ENCODE peak calls at places on chromosomes 7 and 10, in ten cellular contexts. B is colonic mucosa, D is hepatocyte, U is GM23338, W is OCI-LY7, E is osteoblast, F is right lobe of liver, R is transverse colon, G is astrocyte, P is HepG2. L is an unnamed sample. For H3K4me1, the result is how much of the 10 kb centered on the place peaks cover.

GRCh38 chr7:108030536-108030935 is 27.6 kb upstream of the LAMB1 start:
- DNase-seq in B (no peak), D (no peak), U (no peak), W (no peak), E (peak), F (no peak), R (no peak), G (no peak), P (no peak), L (no peak)

GRCh38 chr10:5556576-5556975 is 31.8 kb downstream of the CALML3 start:
- DNase-seq in B (no peak), D (no peak), U (no peak), W (no peak), E (no peak), F (peak), R (no peak), G (no peak), P (no peak), L (no peak)

GRCh38 chr10:132193907-132194552 is 7.3 kb downstream of the DPYSL4 start:
- DNase-seq in B (no peak), D (peak), U (no peak), W (peak), E (peak), F (no peak), R (no peak), G (no peak), P (peak), L (no peak)

GRCh38 chr10:11286261-11286989 is 268.8 kb downstream of the CELF2 start:
- DNase-seq in B (no peak), D (no peak), U (no peak), W (no peak), E (no peak), F (no peak), R (no peak), G (no peak), P (no peak), L (no peak)

GRCh38 chr7:129665013-129665401 is 53.5 kb downstream of the NRF1 start:
- DNase-seq in B (no peak), D (peak), U (peak), W (no peak), E (peak), F (no peak), R (no peak), G (peak), P (no peak), L (peak)

GRCh38 chr7:77413861-77414424 is 2.2 kb downstream of the GSAP start:
- DNase-seq in B (no peak), D (no peak), U (peak), W (no peak), E (peak), F (no peak), R (no peak), G (peak), P (no peak), L (peak)

GRCh38 chr10:130411496-130412070 is 275.4 kb downstream of the GLRX3 start:
- DNase-seq in B (no peak), D (no peak), U (no peak), W (no peak), E (no peak), F (no peak), R (no peak), G (no peak), P (no peak), L (no peak)

GRCh38 chr10:46227571-46228075 is 59.2 kb upstream of the ANTXRL start:
- DNase-seq in B (peak), D (no peak), U (no peak), W (no peak), E (no peak), F (no peak), R (no peak), G (no peak), P (no peak), L (no peak)

GRCh38 chr7:121940907-121941306 is 67.9 kb downstream of the PTPRZ1 start:
- DNase-seq in B (no peak), D (no peak), U (no peak), W (no peak), E (no peak), F (no peak), R (no peak), G (no peak), P (no peak), L (no peak)

DNA sequence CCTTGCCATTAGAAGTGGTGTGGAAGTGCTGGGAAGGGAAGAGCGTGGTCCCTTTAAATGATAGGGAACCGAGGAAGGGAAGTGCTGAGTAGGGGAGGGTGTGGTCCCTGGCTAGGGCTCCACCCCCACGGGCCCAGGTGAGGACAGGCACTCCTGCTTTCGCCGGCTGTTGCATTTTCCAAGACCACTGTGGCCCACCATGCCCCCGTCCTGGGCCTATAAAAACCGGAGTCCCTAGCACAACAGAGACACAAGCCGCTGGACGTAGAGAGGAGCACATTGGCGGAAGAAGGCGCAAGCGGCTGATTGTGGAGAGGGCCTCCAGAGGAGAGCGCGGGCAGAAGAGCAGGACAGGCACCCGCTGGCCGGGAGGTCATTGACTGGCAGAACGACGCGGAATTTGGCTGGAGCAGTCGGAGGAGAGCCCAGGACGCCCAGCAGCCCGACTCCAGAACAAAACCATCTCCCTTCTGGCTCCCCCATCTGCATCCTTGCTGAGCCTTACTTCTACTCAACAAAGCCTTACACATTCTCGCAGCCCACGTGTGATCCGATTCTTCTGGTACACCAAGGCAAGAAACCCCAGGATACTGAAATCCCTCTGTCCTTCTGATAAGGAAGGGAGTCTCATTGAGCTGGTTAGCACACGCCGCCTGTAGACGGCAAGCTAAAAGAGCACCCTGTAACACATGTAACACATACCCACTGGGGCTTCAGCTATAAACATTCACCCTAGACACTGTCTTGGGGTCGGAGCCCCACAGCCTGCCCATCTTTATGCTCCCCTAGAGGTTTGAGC is 146.2 kb upstream of the LYZL1 start:
- DNase-seq in B (no peak), D (peak), U (peak), W (no peak), E (no peak), F (peak), R (no peak), G (no peak), P (no peak), L (no peak)
- TF ChIP-seq CTCF in B (no peak), D (peak), U (peak), W (no peak), E (no peak), F (no peak), R (no peak), G (no peak), P (no peak), L (no peak)

GRCh38 chr7:131035088-131035770 is 292.4 kb upstream of the MKLN1 start:
- DNase-seq in B (no peak), D (no peak), U (no peak), W (no peak), E (no peak), F (no peak), R (no peak), G (no peak), P (no peak), L (no peak)
- H3K4me1 ChIP-seq in B (under half), D (under half), U (under half), W (under half), E (under half), F (under half), R (under half), G (under half), P (under half), L (under half)

GRCh38 chr10:118767297-118768040 is 12.7 kb upstream of the CACUL1 start:
- DNase-seq in B (no peak), D (no peak), U (no peak), W (no peak), E (no peak), F (no peak), R (no peak), G (no peak), P (no peak), L (no peak)

GRCh38 chr10:118775478-118775877 is 20.7 kb upstream of the CACUL1 start:
- DNase-seq in B (no peak), D (no peak), U (no peak), W (no peak), E (no peak), F (no peak), R (no peak), G (no peak), P (no peak), L (no peak)

GRCh38 chr10:118773041-118773440 is 18.3 kb upstream of the CACUL1 start:
- DNase-seq in B (no peak), D (no peak), U (no peak), W (no peak), E (no peak), F (no peak), R (no peak), G (no peak), P (no peak), L (peak)

GRCh38 chr10:118768041-118768933 is 13.5 kb upstream of the CACUL1 start:
- DNase-seq in B (no peak), D (no peak), U (no peak), W (no peak), E (no peak), F (no peak), R (no peak), G (no peak), P (no peak), L (no peak)

DNA sequence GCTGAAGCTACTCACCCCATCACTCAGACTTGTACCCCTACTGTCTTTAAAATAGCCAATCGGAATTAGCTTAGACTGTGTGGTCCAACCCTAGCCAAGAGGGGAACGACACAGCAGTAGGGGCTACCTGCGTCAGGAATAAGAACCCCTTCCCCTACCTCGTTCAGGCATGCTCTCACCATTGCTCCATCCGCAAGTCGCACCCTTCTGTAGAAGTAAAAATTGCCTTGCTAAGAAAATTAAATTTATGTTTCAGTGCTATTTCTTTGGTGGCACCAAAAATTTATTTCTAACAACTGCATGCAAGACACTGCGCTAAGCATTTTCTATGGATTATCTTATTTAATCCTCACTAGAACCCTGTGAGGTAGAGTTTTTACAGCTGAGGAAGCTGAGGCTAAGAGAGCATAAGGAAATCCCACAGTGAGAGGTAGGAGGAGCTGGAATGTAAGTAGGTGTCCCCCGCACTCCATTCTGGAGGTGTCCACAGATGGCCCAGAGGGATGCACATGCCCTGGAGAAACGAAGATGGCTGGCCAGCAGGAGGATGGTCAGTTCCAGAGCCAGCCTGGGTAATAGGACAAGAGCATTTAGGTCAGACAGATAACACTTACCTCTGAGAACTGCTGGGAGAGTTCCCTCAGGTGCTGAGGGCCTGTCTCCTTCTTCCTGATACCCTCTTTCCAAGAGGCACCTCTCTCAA is 15.3 kb upstream of the CACUL1 start:
- DNase-seq in B (no peak), D (no peak), U (no peak), W (no peak), E (no peak), F (no peak), R (no peak), G (no peak), P (no peak), L (no peak)
- H3K27ac ChIP-seq in B (no peak), D (peak), U (no peak), W (no peak), E (no peak), F (no peak), R (no peak), G (no peak), P (no peak), L (no peak)

GRCh38 chr10:14244147-14244546 is 86.6 kb downstream of the FRMD4A start:
- DNase-seq in B (no peak), D (no peak), U (peak), W (no peak), E (no peak), F (no peak), R (no peak), G (no peak), P (no peak), L (peak)
- TF ChIP-seq CTCF in B (no peak), D (no peak), U (peak), W (peak), E (no peak), F (no peak), R (no peak), G (no peak), P (peak), L (peak)

GRCh38 chr10:50605280-50606270 is 18.2 kb downstream of the SGMS1 start:
- DNase-seq in B (peak), D (peak), U (no peak), W (no peak), E (peak), F (peak), R (peak), G (peak), P (peak), L (peak)
- H3K4me1 ChIP-seq in B (under half), D (half or more), U (under half), W (half or more), E (under half), F (under half), R (under half), G (under half), P (half or more), L (under half)

GRCh38 chr7:101097561-101097960 is 12.3 kb downstream of the TRIM56 start:
- DNase-seq in B (no peak), D (no peak), U (no peak), W (no peak), E (peak), F (no peak), R (no peak), G (no peak), P (no peak), L (no peak)
- H3K27ac ChIP-seq in B (no peak), D (no peak), U (no peak), W (no peak), E (no peak), F (peak), R (no peak), G (no peak), P (no peak), L (no peak)

GRCh38 chr7:4681922-4682620 is at the start of gene FOXK1:
- DNase-seq in B (peak), D (peak), U (peak), W (peak), E (peak), F (peak), R (peak), G (peak), P (no peak), L (peak)
- TF ChIP-seq CTCF in B (no peak), D (no peak), U (no peak), W (no peak), E (no peak), F (no peak), R (no peak), G (no peak), P (no peak), L (no peak)

GRCh38 chr7:106153891-106154449 is 41.9 kb upstream of the SYPL1 start:
- DNase-seq in B (peak), D (peak), U (peak), W (peak), E (peak), F (peak), R (peak), G (peak), P (peak), L (peak)
- H3K4me1 ChIP-seq in B (under half), D (under half), U (under half), W (half or more), E (under half), F (under half), R (under half), G (under half), P (under half), L (under half)

GRCh38 chr7:70353948-70354335 is 755.7 kb downstream of the AUTS2 start:
- DNase-seq in B (no peak), D (no peak), U (no peak), W (no peak), E (no peak), F (no peak), R (no peak), G (no peak), P (no peak), L (no peak)
- H3K27ac ChIP-seq in B (no peak), D (no peak), U (no peak), W (no peak), E (no peak), F (no peak), R (no peak), G (no peak), P (no peak), L (no peak)

DNA sequence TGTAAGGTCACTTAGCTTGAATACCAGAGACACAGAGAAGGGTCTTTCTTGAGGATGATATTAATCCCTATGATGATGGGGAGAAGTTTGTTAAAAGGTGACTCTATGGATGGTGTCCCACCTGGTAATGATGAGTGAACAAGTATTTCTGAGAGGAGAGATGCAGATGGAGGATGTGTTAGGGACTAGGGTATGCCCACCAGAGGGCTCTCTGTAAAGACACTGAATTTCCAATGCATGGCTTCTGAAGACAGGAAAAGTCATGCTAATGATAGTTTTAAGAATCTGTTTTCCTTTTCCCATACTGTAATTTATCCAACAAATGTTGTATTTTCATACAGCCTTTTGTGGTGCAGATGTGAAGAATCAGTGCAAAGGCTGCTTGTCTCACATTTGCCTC is 1250.9 kb upstream of the CELF2 start:
- DNase-seq in B (no peak), D (no peak), U (peak), W (peak), E (no peak), F (no peak), R (no peak), G (no peak), P (no peak), L (no peak)
- TF ChIP-seq CTCF in B (no peak), D (peak), U (peak), W (peak), E (peak), F (no peak), R (no peak), G (no peak), P (no peak), L (no peak)